ENCODE peak calls at places on chromosomes 6 and 20, in eight cellular contexts. W is mammary epithelial cell, O is GM12878, H is PC-9, I is fibroblast of lung, C is astrocyte, V is GM23248, E is neural progenitor cell. Q is an unnamed sample.

GRCh38 chr6:104421650-104422049 is 438.1 kb downstream of the HACE1 start:
- DNase-seq in W (no peak), I (no peak), V (no peak), O (no peak), E (no peak), C (no peak), H (no peak), Q (no peak)

GRCh38 chr6:31922942-31923341 is 4.6 kb upstream of the C2 start:
- DNase-seq in O (no peak), E (peak), W (no peak), C (no peak), I (no peak), H (no peak), V (no peak), Q (peak)

GRCh38 chr6:10465633-10466499 is 51.0 kb upstream of the TFAP2A start:
- DNase-seq in O (no peak), W (peak), I (peak), E (peak), V (peak), C (no peak), H (no peak), Q (peak)

GRCh38 chr6:11270030-11271027 is 37.9 kb upstream of the NEDD9 start:
- DNase-seq in I (peak), H (no peak), C (peak), W (no peak), E (no peak), V (no peak), O (no peak), Q (no peak)

GRCh38 chr20:50310673-50311051 is 120.0 kb downstream of the CEBPB start:
- DNase-seq in E (no peak), I (no peak), O (no peak), V (no peak), H (no peak), W (no peak), C (no peak), Q (no peak)

GRCh38 chr6:169982461-169983386 is 231.3 kb downstream of the ERMARD start:
- DNase-seq in V (no peak), W (no peak), I (no peak), C (no peak), H (no peak), E (no peak), O (no peak), Q (no peak)

GRCh38 chr6:14467591-14467990 is 350.0 kb downstream of the CD83 start:
- DNase-seq in W (no peak), C (peak), H (no peak), I (peak), O (no peak), V (peak), E (no peak), Q (no peak)

GRCh38 chr20:17228624-17229061 is 1.8 kb downstream of the PCSK2 start:
- DNase-seq in H (no peak), O (no peak), W (no peak), V (no peak), C (no peak), I (no peak), E (peak), Q (no peak)

GRCh38 chr20:34112600-34113061 is 588 bp upstream of the EIF2S2 start:
- DNase-seq in C (peak), W (no peak), E (peak), H (peak), V (peak), O (no peak), I (peak), Q (peak)

GRCh38 chr6:28134015-28134414 is 7.7 kb upstream of the ZKSCAN8 start:
- DNase-seq in I (peak), O (no peak), E (peak), W (peak), V (peak), C (peak), H (peak), Q (peak)

GRCh38 chr20:50240092-50240491 is 49.5 kb downstream of the CEBPB start:
- DNase-seq in H (peak), I (no peak), C (no peak), E (no peak), V (no peak), W (no peak), O (no peak), Q (no peak)

GRCh38 chr6:4167833-4168232 is 32.5 kb upstream of the ECI2 start:
- DNase-seq in V (no peak), H (no peak), I (no peak), C (no peak), O (no peak), E (no peak), W (no peak), Q (no peak)

GRCh38 chr6:3389390-3390167 is 67.3 kb downstream of the SLC22A23 start:
- DNase-seq in E (no peak), I (peak), H (no peak), W (peak), O (no peak), V (peak), C (peak), Q (no peak)

GRCh38 chr20:11847827-11848226 is 69.9 kb upstream of the BTBD3 start:
- DNase-seq in E (no peak), I (no peak), V (no peak), H (no peak), W (no peak), O (no peak), C (no peak), Q (no peak)

GRCh38 chr6:26122005-26122388 is 34.8 kb downstream of the HFE start:
- DNase-seq in V (no peak), C (no peak), E (no peak), O (no peak), H (no peak), W (no peak), I (no peak), Q (no peak)

GRCh38 chr6:88380083-88380482 is 213.9 kb upstream of the CNR1 start:
- DNase-seq in O (no peak), E (no peak), I (peak), H (no peak), V (peak), C (peak), W (peak), Q (no peak)

GRCh38 chr20:32448306-32449056 is 90.3 kb downstream of the ASXL1 start:
- DNase-seq in O (no peak), C (no peak), W (no peak), E (no peak), I (no peak), H (no peak), V (peak), Q (no peak)

GRCh38 chr6:140849441-140849840 is 1283.3 kb upstream of the GJE1 start:
- DNase-seq in I (peak), V (no peak), W (no peak), E (no peak), O (no peak), C (no peak), H (no peak), Q (no peak)

GRCh38 chr6:99241905-99242534 is 107.5 kb downstream of the FAXC start:
- DNase-seq in W (peak), O (no peak), H (no peak), C (peak), V (peak), E (peak), I (peak), Q (peak)

GRCh38 chr6:61679625-61680024 is 606.4 kb downstream of the KHDRBS2 start:
- DNase-seq in C (no peak), O (no peak), V (no peak), E (no peak), I (no peak), W (no peak), H (no peak), Q (no peak)

GRCh38 chr6:12203001-12203400 is 87.2 kb upstream of the EDN1 start:
- DNase-seq in W (no peak), I (peak), H (no peak), C (peak), V (no peak), O (no peak), E (peak), Q (no peak)

GRCh38 chr6:27867941-27868705 is 44.1 kb downstream of the OR2B2 start:
- DNase-seq in E (no peak), C (no peak), H (no peak), O (no peak), W (no peak), V (no peak), I (peak), Q (peak)

GRCh38 chr20:17873410-17874270 is 95.0 kb downstream of the SNX5 start:
- DNase-seq in O (no peak), C (peak), V (peak), E (peak), I (peak), H (no peak), W (no peak), Q (no peak)

GRCh38 chr20:21548390-21549035 is 34.6 kb upstream of the NKX2-2 start:
- DNase-seq in V (no peak), E (no peak), O (peak), W (no peak), H (no peak), I (no peak), C (no peak), Q (peak)

GRCh38 chr6:81625216-81625615 is 127.3 kb downstream of the TENT5A start:
- DNase-seq in O (no peak), C (no peak), W (no peak), V (no peak), E (no peak), H (no peak), I (peak), Q (no peak)

GRCh38 chr6:133892444-133893323 is 3.8 kb downstream of the TCF21 start:
- DNase-seq in W (no peak), I (peak), E (peak), O (no peak), H (no peak), C (no peak), V (no peak), Q (no peak)

GRCh38 chr20:45489083-45489531 is 19.6 kb downstream of the WFDC2 start:
- DNase-seq in O (no peak), V (peak), W (peak), E (no peak), I (peak), C (peak), H (peak), Q (no peak)

GRCh38 chr6:165961236-165961751 is 206.4 kb downstream of the TBXT start:
- DNase-seq in V (no peak), W (no peak), E (peak), H (no peak), O (no peak), I (no peak), C (no peak), Q (no peak)

DNA sequence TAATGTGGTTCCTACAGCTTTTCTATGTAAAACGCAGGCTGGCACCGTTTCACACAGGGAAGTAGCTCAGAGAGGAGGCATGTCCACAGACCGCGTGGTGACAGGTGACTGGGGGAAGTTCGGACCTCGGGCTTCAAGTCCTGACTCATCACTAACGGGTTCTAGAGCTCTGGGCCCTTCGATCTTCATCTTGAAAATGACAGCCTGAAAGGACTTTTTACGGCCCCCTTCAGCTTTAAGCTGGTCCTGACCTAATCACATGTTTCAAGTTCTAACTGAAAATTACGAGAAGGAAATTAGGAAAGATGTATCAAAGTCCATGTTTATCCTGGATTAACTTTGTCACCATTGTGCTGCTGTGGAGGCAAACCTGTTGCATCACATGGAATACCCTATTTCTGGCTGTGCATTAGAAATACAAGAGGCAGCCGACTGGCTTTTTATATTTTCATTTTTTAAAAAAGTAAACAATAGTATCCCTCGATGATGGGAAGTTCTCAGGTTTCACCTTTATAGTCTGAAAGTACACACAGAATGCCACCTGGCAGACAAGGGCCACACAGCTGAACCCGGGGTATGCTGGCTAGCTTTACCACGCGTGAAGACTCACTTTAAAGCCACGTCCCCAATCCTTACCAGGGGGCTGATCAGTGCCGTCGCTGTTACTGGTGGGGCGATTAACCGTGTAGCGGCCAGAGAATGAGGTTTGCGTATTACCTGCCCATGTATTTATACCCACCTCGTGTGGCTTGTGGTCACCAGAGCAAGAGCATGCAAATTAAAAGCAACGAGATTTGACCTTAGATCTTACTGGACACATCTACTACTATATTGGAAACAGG is 1.9 kb downstream of the MAN1A1 start:
- DNase-seq in I (no peak), C (no peak), W (no peak), V (peak), O (no peak), H (no peak), E (no peak), Q (no peak)
- TF ChIP-seq EZH2 in I (no peak), C (no peak), W (peak), V (no peak), O (no peak), H (no peak), E (no peak), Q (no peak)

DNA sequence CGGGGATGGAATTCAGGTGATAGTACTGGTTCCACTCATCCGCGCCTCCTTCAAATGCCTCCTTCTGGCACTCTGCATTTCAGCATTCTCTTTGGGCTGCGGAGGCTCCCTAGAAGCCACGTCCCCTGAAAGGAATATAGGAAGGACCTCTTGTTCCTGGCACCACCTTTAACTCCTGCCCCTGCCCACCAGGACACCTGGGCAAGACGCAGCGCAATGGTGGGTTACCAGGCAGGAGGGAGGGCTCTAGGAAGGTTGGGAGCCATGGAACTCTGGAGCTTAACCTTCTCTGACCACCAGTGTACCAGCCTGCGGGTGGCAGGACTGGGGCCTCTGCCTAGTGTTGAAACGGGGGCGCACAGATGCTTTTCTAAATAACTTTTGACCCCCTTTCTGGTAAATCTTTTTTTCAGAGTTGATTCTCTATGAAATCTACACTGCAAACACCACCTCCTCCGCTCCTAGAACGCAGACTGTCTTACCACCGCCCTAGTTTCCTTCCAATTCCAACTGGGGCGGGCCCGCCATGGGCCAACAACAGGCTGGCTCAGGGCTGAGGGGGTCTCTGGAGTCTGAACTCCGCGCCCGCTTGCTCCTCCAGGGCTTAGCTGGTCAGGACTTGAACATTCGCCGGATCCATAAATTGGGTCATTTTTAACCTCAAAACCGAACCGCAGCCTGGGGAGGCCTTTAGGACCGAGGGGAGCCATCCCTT is 871 bp upstream of the SYNDIG1 start:
- DNase-seq in W (no peak), C (no peak), H (no peak), O (no peak), V (no peak), I (no peak), E (no peak), Q (no peak)
- TF ChIP-seq EZH2 in W (no peak), C (no peak), H (no peak), O (no peak), V (no peak), I (no peak), E (peak), Q (no peak)

GRCh38 chr6:293185-294174 is 1.2 kb downstream of the DUSP22 start:
- DNase-seq in I (peak), V (peak), H (no peak), O (no peak), C (peak), W (peak), E (peak), Q (no peak)
- TF ChIP-seq EZH2 in I (no peak), V (no peak), H (no peak), O (no peak), C (no peak), W (no peak), E (no peak), Q (no peak)

GRCh38 chr20:62477669-62478450 is 2.1 kb upstream of the GATA5 start:
- DNase-seq in I (no peak), E (peak), W (no peak), H (no peak), C (no peak), O (no peak), V (no peak), Q (no peak)
- TF ChIP-seq EZH2 in I (no peak), E (peak), W (no peak), H (no peak), C (no peak), O (no peak), V (no peak), Q (no peak)

Q was measured in DND-41.